ENCODE peak calls at places on chromosome 10, in eight cellular contexts. One of them, this sample, is unnamed.

GRCh38 chr10:137606-138005 is 2.4 kb downstream of the ZMYND11 start:
- DNase-seq in fibroblast of lung: peak
- DNase-seq in IMR-90: peak
- DNase-seq in HCT116: no peak
- DNase-seq in mesendoderm: no peak
- DNase-seq in PC-3: peak
- DNase-seq in endodermal cell: no peak
- DNase-seq in keratinocyte: no peak
- DNase-seq in this sample: no peak

GRCh38 chr10:51422311-51423120 is 276.9 kb downstream of the CSTF2T start:
- DNase-seq in fibroblast of lung: peak
- DNase-seq in IMR-90: peak
- DNase-seq in HCT116: peak
- DNase-seq in mesendoderm: peak
- DNase-seq in PC-3: peak
- DNase-seq in endodermal cell: peak
- DNase-seq in keratinocyte: no peak
- DNase-seq in this sample: peak

GRCh38 chr10:63866075-63866746 is 345.0 kb downstream of the REEP3 start:
- DNase-seq in fibroblast of lung: peak
- DNase-seq in IMR-90: peak
- DNase-seq in HCT116: peak
- DNase-seq in mesendoderm: peak
- DNase-seq in PC-3: peak
- DNase-seq in endodermal cell: peak
- DNase-seq in keratinocyte: no peak
- DNase-seq in this sample: no peak

GRCh38 chr10:125035136-125035535 is 93.2 kb downstream of the ZRANB1 start:
- DNase-seq in fibroblast of lung: peak
- DNase-seq in IMR-90: peak
- DNase-seq in HCT116: peak
- DNase-seq in mesendoderm: peak
- DNase-seq in PC-3: peak
- DNase-seq in endodermal cell: no peak
- DNase-seq in keratinocyte: no peak
- DNase-seq in this sample: no peak

GRCh38 chr10:110502851-110503301 is 5.2 kb downstream of the DUSP5 start:
- DNase-seq in fibroblast of lung: peak
- DNase-seq in IMR-90: peak
- DNase-seq in HCT116: no peak
- DNase-seq in mesendoderm: no peak
- DNase-seq in PC-3: peak
- DNase-seq in endodermal cell: no peak
- DNase-seq in keratinocyte: no peak
- DNase-seq in this sample: no peak

GRCh38 chr10:71635867-71636266 is 83.7 kb downstream of the C10orf105 start:
- DNase-seq in fibroblast of lung: no peak
- DNase-seq in IMR-90: no peak
- DNase-seq in HCT116: no peak
- DNase-seq in mesendoderm: no peak
- DNase-seq in PC-3: no peak
- DNase-seq in endodermal cell: no peak
- DNase-seq in keratinocyte: no peak
- DNase-seq in this sample: no peak

GRCh38 chr10:127694580-127695193 is 42.3 kb upstream of the FOXI2 start:
- DNase-seq in fibroblast of lung: no peak
- DNase-seq in IMR-90: no peak
- DNase-seq in HCT116: peak
- DNase-seq in mesendoderm: peak
- DNase-seq in PC-3: peak
- DNase-seq in endodermal cell: peak
- DNase-seq in keratinocyte: no peak
- DNase-seq in this sample: no peak

GRCh38 chr10:104246981-104247380 is 7.7 kb upstream of the GSTO1 start:
- DNase-seq in fibroblast of lung: peak
- DNase-seq in IMR-90: peak
- DNase-seq in HCT116: no peak
- DNase-seq in mesendoderm: no peak
- DNase-seq in PC-3: peak
- DNase-seq in endodermal cell: no peak
- DNase-seq in keratinocyte: no peak
- DNase-seq in this sample: no peak

GRCh38 chr10:26556756-26557640 is 118.9 kb downstream of the APBB1IP start:
- DNase-seq in fibroblast of lung: peak
- DNase-seq in IMR-90: peak
- DNase-seq in HCT116: peak
- DNase-seq in mesendoderm: peak
- DNase-seq in PC-3: peak
- DNase-seq in endodermal cell: peak
- DNase-seq in keratinocyte: peak
- DNase-seq in this sample: no peak

GRCh38 chr10:69855346-69856163 is 53.8 kb downstream of the COL13A1 start:
- DNase-seq in fibroblast of lung: no peak
- DNase-seq in IMR-90: no peak
- DNase-seq in HCT116: no peak
- DNase-seq in mesendoderm: no peak
- DNase-seq in PC-3: no peak
- DNase-seq in endodermal cell: no peak
- DNase-seq in keratinocyte: no peak
- DNase-seq in this sample: no peak

GRCh38 chr10:93859049-93859655 is 34.6 kb upstream of the SLC35G1 start:
- DNase-seq in fibroblast of lung: peak
- DNase-seq in IMR-90: peak
- DNase-seq in HCT116: peak
- DNase-seq in mesendoderm: no peak
- DNase-seq in PC-3: peak
- DNase-seq in endodermal cell: no peak
- DNase-seq in keratinocyte: no peak
- DNase-seq in this sample: no peak

GRCh38 chr10:34985823-34986222 is 104.3 kb downstream of the CUL2 start:
- DNase-seq in fibroblast of lung: peak
- DNase-seq in IMR-90: no peak
- DNase-seq in HCT116: no peak
- DNase-seq in mesendoderm: peak
- DNase-seq in PC-3: peak
- DNase-seq in endodermal cell: peak
- DNase-seq in keratinocyte: no peak
- DNase-seq in this sample: peak

GRCh38 chr10:131688304-131688703 is 212.5 kb upstream of the PPP2R2D start:
- DNase-seq in fibroblast of lung: no peak
- DNase-seq in IMR-90: no peak
- DNase-seq in HCT116: no peak
- DNase-seq in mesendoderm: no peak
- DNase-seq in PC-3: no peak
- DNase-seq in endodermal cell: no peak
- DNase-seq in keratinocyte: no peak
- DNase-seq in this sample: no peak

GRCh38 chr10:15863323-15863722 is 3.0 kb upstream of the MINDY3 start:
- DNase-seq in fibroblast of lung: no peak
- DNase-seq in IMR-90: no peak
- DNase-seq in HCT116: no peak
- DNase-seq in mesendoderm: no peak
- DNase-seq in PC-3: no peak
- DNase-seq in endodermal cell: no peak
- DNase-seq in keratinocyte: no peak
- DNase-seq in this sample: no peak

DNA sequence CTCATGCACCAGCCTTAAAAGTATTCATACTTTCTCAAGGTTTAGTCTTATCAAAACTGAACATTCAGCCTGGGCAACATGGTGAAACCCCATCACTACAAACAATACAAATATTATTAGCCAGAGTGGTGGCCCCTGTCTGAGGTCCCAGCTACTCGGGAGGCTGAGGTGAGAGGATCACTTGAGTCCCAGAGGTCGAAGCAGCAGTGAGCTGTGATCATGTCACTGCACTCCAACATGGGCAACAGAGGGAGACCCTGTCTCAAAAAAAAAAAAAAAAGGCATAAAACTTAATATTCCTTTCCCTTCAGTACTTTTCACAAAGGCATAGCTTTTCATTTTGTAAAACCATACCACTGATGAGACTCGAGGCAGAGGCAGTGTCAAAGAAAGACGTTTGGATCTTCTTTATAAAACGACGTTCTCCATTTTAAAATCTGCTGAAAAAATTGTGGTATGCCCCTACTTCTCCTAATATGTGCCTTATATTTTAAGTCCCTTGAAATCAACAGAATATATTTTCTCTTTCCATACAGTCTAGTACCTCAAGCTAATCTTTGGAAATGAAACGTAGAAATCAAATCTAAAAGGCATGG is 1.9 kb downstream of the NSUN6 start:
- DNase-seq in fibroblast of lung: no peak
- DNase-seq in IMR-90: no peak
- DNase-seq in HCT116: no peak
- DNase-seq in mesendoderm: no peak
- DNase-seq in PC-3: no peak
- DNase-seq in endodermal cell: no peak
- DNase-seq in keratinocyte: no peak
- DNase-seq in this sample: no peak
- H3K9ac ChIP-seq in fibroblast of lung: no peak
- H3K9ac ChIP-seq in IMR-90: peak
- H3K9ac ChIP-seq in HCT116: no peak
- H3K9ac ChIP-seq in mesendoderm: no peak
- H3K9ac ChIP-seq in PC-3: peak
- H3K9ac ChIP-seq in endodermal cell: peak
- H3K9ac ChIP-seq in keratinocyte: no peak
- H3K9ac ChIP-seq in this sample: no peak

DNA sequence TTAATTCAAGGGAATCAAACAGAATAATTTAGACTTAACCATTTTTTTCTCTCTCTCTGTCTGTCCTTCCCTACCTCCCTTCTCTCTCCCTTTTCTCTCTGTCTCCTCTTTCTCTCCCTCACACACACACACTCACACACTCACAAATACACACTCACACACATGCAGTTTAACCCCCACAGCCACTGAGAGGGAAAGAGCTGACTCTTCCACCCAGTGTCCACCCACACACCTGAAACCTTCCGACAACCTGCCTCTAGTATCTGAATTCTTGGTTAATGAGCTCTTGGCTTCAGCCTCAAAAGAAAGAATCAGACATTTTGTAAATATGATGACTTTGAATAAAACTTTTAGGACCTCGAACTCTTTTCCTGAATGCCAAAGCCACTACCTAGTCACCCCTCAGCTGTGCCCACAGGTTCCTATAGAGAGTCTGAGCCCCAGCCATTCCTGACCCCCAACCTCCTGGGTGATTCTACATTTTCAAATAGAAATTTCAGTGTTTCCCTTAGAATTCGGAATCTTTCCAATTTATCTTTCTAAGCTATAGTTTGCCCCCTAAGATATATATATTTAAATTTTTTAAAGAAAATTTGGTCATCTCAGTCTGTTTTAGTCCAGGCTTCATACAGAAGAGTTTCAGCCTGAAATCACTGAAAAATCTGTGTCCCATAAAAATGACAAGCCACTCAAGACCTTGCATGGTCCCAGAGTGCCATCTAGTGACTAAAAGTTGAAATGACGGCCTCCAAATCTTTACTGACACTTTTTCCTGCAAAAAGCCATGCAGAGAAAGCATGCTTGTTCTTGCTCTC is 202.8 kb downstream of the IPMK start:
- DNase-seq in fibroblast of lung: peak
- DNase-seq in IMR-90: peak
- DNase-seq in HCT116: peak
- DNase-seq in mesendoderm: peak
- DNase-seq in PC-3: peak
- DNase-seq in endodermal cell: peak
- DNase-seq in keratinocyte: no peak
- DNase-seq in this sample: no peak
- H3K27ac ChIP-seq in fibroblast of lung: no peak
- H3K27ac ChIP-seq in IMR-90: no peak
- H3K27ac ChIP-seq in HCT116: no peak
- H3K27ac ChIP-seq in mesendoderm: no peak
- H3K27ac ChIP-seq in PC-3: no peak
- H3K27ac ChIP-seq in endodermal cell: no peak
- H3K27ac ChIP-seq in keratinocyte: no peak
- H3K27ac ChIP-seq in this sample: no peak

GRCh38 chr10:108000365-108000764 is 835.9 kb upstream of the SORCS1 start:
- DNase-seq in fibroblast of lung: no peak
- DNase-seq in IMR-90: no peak
- DNase-seq in HCT116: no peak
- DNase-seq in mesendoderm: no peak
- DNase-seq in PC-3: no peak
- DNase-seq in endodermal cell: no peak
- DNase-seq in keratinocyte: no peak
- DNase-seq in this sample: no peak
- H3K4me3 ChIP-seq in fibroblast of lung: no peak
- H3K4me3 ChIP-seq in IMR-90: no peak
- H3K4me3 ChIP-seq in HCT116: no peak
- H3K4me3 ChIP-seq in mesendoderm: no peak
- H3K4me3 ChIP-seq in PC-3: no peak
- H3K4me3 ChIP-seq in endodermal cell: no peak
- H3K4me3 ChIP-seq in keratinocyte: no peak
- H3K4me3 ChIP-seq in this sample: no peak

DNA sequence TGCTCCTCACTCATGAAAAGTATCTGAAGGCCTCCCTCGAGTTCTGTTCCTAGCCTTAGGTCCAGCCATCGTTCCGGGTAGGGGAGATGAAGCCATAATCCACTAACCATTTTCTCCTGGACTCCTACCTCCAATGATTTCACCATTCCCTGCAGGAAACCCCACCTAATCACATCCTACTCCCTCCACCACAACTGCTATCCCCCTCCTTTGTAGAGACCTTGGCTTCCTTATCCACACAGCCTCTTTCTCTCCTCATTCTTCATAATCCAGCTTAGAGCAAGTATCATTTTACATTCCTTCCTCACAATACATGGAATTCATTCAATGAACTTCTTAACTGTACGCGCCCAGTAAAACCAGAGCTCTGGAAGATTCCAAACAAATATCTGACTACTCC is 18.7 kb downstream of the HNRNPF start:
- DNase-seq in fibroblast of lung: no peak
- DNase-seq in IMR-90: no peak
- DNase-seq in HCT116: no peak
- DNase-seq in mesendoderm: no peak
- DNase-seq in PC-3: no peak
- DNase-seq in endodermal cell: no peak
- DNase-seq in keratinocyte: no peak
- DNase-seq in this sample: no peak
- H3K9ac ChIP-seq in fibroblast of lung: no peak
- H3K9ac ChIP-seq in IMR-90: no peak
- H3K9ac ChIP-seq in HCT116: no peak
- H3K9ac ChIP-seq in mesendoderm: no peak
- H3K9ac ChIP-seq in PC-3: no peak
- H3K9ac ChIP-seq in endodermal cell: no peak
- H3K9ac ChIP-seq in keratinocyte: no peak
- H3K9ac ChIP-seq in this sample: no peak

GRCh38 chr10:17805440-17805839 is 3.7 kb upstream of the MRC1 start:
- DNase-seq in fibroblast of lung: no peak
- DNase-seq in IMR-90: no peak
- DNase-seq in HCT116: no peak
- DNase-seq in mesendoderm: no peak
- DNase-seq in PC-3: no peak
- DNase-seq in endodermal cell: no peak
- DNase-seq in keratinocyte: no peak
- DNase-seq in this sample: no peak
- H3K27ac ChIP-seq in fibroblast of lung: no peak
- H3K27ac ChIP-seq in IMR-90: no peak
- H3K27ac ChIP-seq in HCT116: no peak
- H3K27ac ChIP-seq in mesendoderm: no peak
- H3K27ac ChIP-seq in PC-3: no peak
- H3K27ac ChIP-seq in endodermal cell: no peak
- H3K27ac ChIP-seq in keratinocyte: no peak
- H3K27ac ChIP-seq in this sample: no peak

This sample was measured in kidney.